ENCODE peak calls at places on chromosomes 7 and 10, in eight cellular contexts. One of them, this sample, is unnamed.

GRCh38 chr10:42992156-42992956 is 84.5 kb upstream of the RET start:
- DNase-seq in EL: no peak
- DNase-seq in NCI-H1930: no peak
- DNase-seq in NCI-H1105 treated with DMSO at 0.1 percent for 48 hours: no peak
- DNase-seq in activated T-helper 1 cell treated with anti-CD3 and anti-CD28 coated beads, Interleukin-2, amount 50 U/mL, for 16 hours: no peak
- DNase-seq in PC-3: no peak
- DNase-seq in C1 segment of cervical spinal cord: no peak
- DNase-seq in AG08395: no peak
- DNase-seq in this sample: no peak

GRCh38 chr10:70355234-70356021 is 27.0 kb downstream of the LRRC20 start:
- DNase-seq in EL: no peak
- DNase-seq in NCI-H1930: no peak
- DNase-seq in NCI-H1105 treated with DMSO at 0.1 percent for 48 hours: no peak
- DNase-seq in activated T-helper 1 cell treated with anti-CD3 and anti-CD28 coated beads, Interleukin-2, amount 50 U/mL, for 16 hours: no peak
- DNase-seq in PC-3: no peak
- DNase-seq in C1 segment of cervical spinal cord: no peak
- DNase-seq in AG08395: no peak
- DNase-seq in this sample: no peak

GRCh38 chr10:120806081-120806480 is 45.1 kb upstream of the WDR11 start:
- DNase-seq in EL: no peak
- DNase-seq in NCI-H1930: no peak
- DNase-seq in NCI-H1105 treated with DMSO at 0.1 percent for 48 hours: no peak
- DNase-seq in activated T-helper 1 cell treated with anti-CD3 and anti-CD28 coated beads, Interleukin-2, amount 50 U/mL, for 16 hours: no peak
- DNase-seq in PC-3: no peak
- DNase-seq in C1 segment of cervical spinal cord: no peak
- DNase-seq in AG08395: no peak
- DNase-seq in this sample: no peak

GRCh38 chr10:95742529-95742884 is 13.5 kb upstream of the ENTPD1 start:
- DNase-seq in EL: no peak
- DNase-seq in NCI-H1930: no peak
- DNase-seq in NCI-H1105 treated with DMSO at 0.1 percent for 48 hours: peak; percentile 61
- DNase-seq in activated T-helper 1 cell treated with anti-CD3 and anti-CD28 coated beads, Interleukin-2, amount 50 U/mL, for 16 hours: no peak
- DNase-seq in PC-3: peak; percentile 19
- DNase-seq in C1 segment of cervical spinal cord: no peak
- DNase-seq in AG08395: no peak
- DNase-seq in this sample: peak; percentile 46

GRCh38 chr10:122419890-122420623 is 34.4 kb upstream of the ARMS2 start:
- DNase-seq in EL: peak; percentile 66
- DNase-seq in NCI-H1930: no peak
- DNase-seq in NCI-H1105 treated with DMSO at 0.1 percent for 48 hours: no peak
- DNase-seq in activated T-helper 1 cell treated with anti-CD3 and anti-CD28 coated beads, Interleukin-2, amount 50 U/mL, for 16 hours: no peak
- DNase-seq in PC-3: no peak
- DNase-seq in C1 segment of cervical spinal cord: no peak
- DNase-seq in AG08395: peak; percentile 65
- DNase-seq in this sample: no peak

GRCh38 chr10:15460661-15461060 is 89.6 kb upstream of the FAM171A1 start:
- DNase-seq in EL: no peak
- DNase-seq in NCI-H1930: no peak
- DNase-seq in NCI-H1105 treated with DMSO at 0.1 percent for 48 hours: no peak
- DNase-seq in activated T-helper 1 cell treated with anti-CD3 and anti-CD28 coated beads, Interleukin-2, amount 50 U/mL, for 16 hours: no peak
- DNase-seq in PC-3: no peak
- DNase-seq in C1 segment of cervical spinal cord: no peak
- DNase-seq in AG08395: peak; percentile 24
- DNase-seq in this sample: no peak

GRCh38 chr10:124461642-124462347 is at the start of gene LHPP:
- DNase-seq in EL: peak; percentile 84
- DNase-seq in NCI-H1930: peak; percentile 69
- DNase-seq in NCI-H1105 treated with DMSO at 0.1 percent for 48 hours: peak; percentile 35
- DNase-seq in activated T-helper 1 cell treated with anti-CD3 and anti-CD28 coated beads, Interleukin-2, amount 50 U/mL, for 16 hours: peak; percentile 77
- DNase-seq in PC-3: peak; percentile 73
- DNase-seq in C1 segment of cervical spinal cord: peak; percentile 73
- DNase-seq in AG08395: peak; percentile 94
- DNase-seq in this sample: peak; percentile 85

GRCh38 chr7:108146070-108146842 is 16.1 kb upstream of the LAMB4 start:
- DNase-seq in EL: peak; percentile 76
- DNase-seq in NCI-H1930: peak; percentile 31
- DNase-seq in NCI-H1105 treated with DMSO at 0.1 percent for 48 hours: peak; percentile 46
- DNase-seq in activated T-helper 1 cell treated with anti-CD3 and anti-CD28 coated beads, Interleukin-2, amount 50 U/mL, for 16 hours: no peak
- DNase-seq in PC-3: peak; percentile 84
- DNase-seq in C1 segment of cervical spinal cord: no peak
- DNase-seq in AG08395: peak; percentile 69
- DNase-seq in this sample: peak; percentile 64

GRCh38 chr10:86335831-86336230 is 30.8 kb downstream of the GRID1 start:
- DNase-seq in EL: no peak
- DNase-seq in NCI-H1930: no peak
- DNase-seq in NCI-H1105 treated with DMSO at 0.1 percent for 48 hours: no peak
- DNase-seq in activated T-helper 1 cell treated with anti-CD3 and anti-CD28 coated beads, Interleukin-2, amount 50 U/mL, for 16 hours: no peak
- DNase-seq in PC-3: no peak
- DNase-seq in C1 segment of cervical spinal cord: no peak
- DNase-seq in AG08395: no peak
- DNase-seq in this sample: no peak

GRCh38 chr7:1758417-1758858 is 88.4 kb downstream of the ELFN1 start:
- DNase-seq in EL: peak; percentile 9
- DNase-seq in NCI-H1930: no peak
- DNase-seq in NCI-H1105 treated with DMSO at 0.1 percent for 48 hours: peak; percentile 13
- DNase-seq in activated T-helper 1 cell treated with anti-CD3 and anti-CD28 coated beads, Interleukin-2, amount 50 U/mL, for 16 hours: no peak
- DNase-seq in PC-3: peak; percentile 68
- DNase-seq in C1 segment of cervical spinal cord: no peak
- DNase-seq in AG08395: peak; percentile 48
- DNase-seq in this sample: peak; percentile 5

GRCh38 chr7:152177696-152178404 is 152.4 kb downstream of the GALNT11 start:
- DNase-seq in EL: no peak
- DNase-seq in NCI-H1930: no peak
- DNase-seq in NCI-H1105 treated with DMSO at 0.1 percent for 48 hours: no peak
- DNase-seq in activated T-helper 1 cell treated with anti-CD3 and anti-CD28 coated beads, Interleukin-2, amount 50 U/mL, for 16 hours: no peak
- DNase-seq in PC-3: no peak
- DNase-seq in C1 segment of cervical spinal cord: no peak
- DNase-seq in AG08395: no peak
- DNase-seq in this sample: no peak

GRCh38 chr10:118542789-118543188 is 52.7 kb downstream of the PRLHR start:
- DNase-seq in EL: no peak
- DNase-seq in NCI-H1930: no peak
- DNase-seq in NCI-H1105 treated with DMSO at 0.1 percent for 48 hours: no peak
- DNase-seq in activated T-helper 1 cell treated with anti-CD3 and anti-CD28 coated beads, Interleukin-2, amount 50 U/mL, for 16 hours: no peak
- DNase-seq in PC-3: no peak
- DNase-seq in C1 segment of cervical spinal cord: no peak
- DNase-seq in AG08395: no peak
- DNase-seq in this sample: no peak

GRCh38 chr7:142883571-142884284 is 1.8 kb downstream of the TRPV6 start:
- DNase-seq in EL: no peak
- DNase-seq in NCI-H1930: no peak
- DNase-seq in NCI-H1105 treated with DMSO at 0.1 percent for 48 hours: no peak
- DNase-seq in activated T-helper 1 cell treated with anti-CD3 and anti-CD28 coated beads, Interleukin-2, amount 50 U/mL, for 16 hours: no peak
- DNase-seq in PC-3: no peak
- DNase-seq in C1 segment of cervical spinal cord: no peak
- DNase-seq in AG08395: no peak
- DNase-seq in this sample: no peak

GRCh38 chr7:148014473-148014872 is 576.1 kb upstream of the C7orf33 start:
- DNase-seq in EL: no peak
- DNase-seq in NCI-H1930: no peak
- DNase-seq in NCI-H1105 treated with DMSO at 0.1 percent for 48 hours: peak; percentile 94
- DNase-seq in activated T-helper 1 cell treated with anti-CD3 and anti-CD28 coated beads, Interleukin-2, amount 50 U/mL, for 16 hours: no peak
- DNase-seq in PC-3: peak; percentile 78
- DNase-seq in C1 segment of cervical spinal cord: no peak
- DNase-seq in AG08395: no peak
- DNase-seq in this sample: no peak

GRCh38 chr7:47366960-47367359 is 215.0 kb downstream of the TNS3 start:
- DNase-seq in EL: no peak
- DNase-seq in NCI-H1930: no peak
- DNase-seq in NCI-H1105 treated with DMSO at 0.1 percent for 48 hours: no peak
- DNase-seq in activated T-helper 1 cell treated with anti-CD3 and anti-CD28 coated beads, Interleukin-2, amount 50 U/mL, for 16 hours: no peak
- DNase-seq in PC-3: no peak
- DNase-seq in C1 segment of cervical spinal cord: no peak
- DNase-seq in AG08395: no peak
- DNase-seq in this sample: no peak

GRCh38 chr10:35495521-35496238 is 109.5 kb upstream of the GJD4 start:
- DNase-seq in EL: peak; percentile 46
- DNase-seq in NCI-H1930: no peak
- DNase-seq in NCI-H1105 treated with DMSO at 0.1 percent for 48 hours: no peak
- DNase-seq in activated T-helper 1 cell treated with anti-CD3 and anti-CD28 coated beads, Interleukin-2, amount 50 U/mL, for 16 hours: no peak
- DNase-seq in PC-3: no peak
- DNase-seq in C1 segment of cervical spinal cord: no peak
- DNase-seq in AG08395: no peak
- DNase-seq in this sample: no peak

GRCh38 chr7:18109762-18110161 is 82.1 kb upstream of the PRPS1L1 start:
- DNase-seq in EL: peak; percentile 20
- DNase-seq in NCI-H1930: no peak
- DNase-seq in NCI-H1105 treated with DMSO at 0.1 percent for 48 hours: peak; percentile 58
- DNase-seq in activated T-helper 1 cell treated with anti-CD3 and anti-CD28 coated beads, Interleukin-2, amount 50 U/mL, for 16 hours: no peak
- DNase-seq in PC-3: peak; percentile 55
- DNase-seq in C1 segment of cervical spinal cord: no peak
- DNase-seq in AG08395: no peak
- DNase-seq in this sample: no peak

GRCh38 chr7:22952306-22953011 is 61.5 kb downstream of the HYCC1 start:
- DNase-seq in EL: no peak
- DNase-seq in NCI-H1930: no peak
- DNase-seq in NCI-H1105 treated with DMSO at 0.1 percent for 48 hours: no peak
- DNase-seq in activated T-helper 1 cell treated with anti-CD3 and anti-CD28 coated beads, Interleukin-2, amount 50 U/mL, for 16 hours: no peak
- DNase-seq in PC-3: no peak
- DNase-seq in C1 segment of cervical spinal cord: no peak
- DNase-seq in AG08395: no peak
- DNase-seq in this sample: no peak

GRCh38 chr7:149799397-149800168 is 26.2 kb upstream of the ZNF467 start:
- DNase-seq in EL: no peak
- DNase-seq in NCI-H1930: peak; percentile 53
- DNase-seq in NCI-H1105 treated with DMSO at 0.1 percent for 48 hours: peak; percentile 37
- DNase-seq in activated T-helper 1 cell treated with anti-CD3 and anti-CD28 coated beads, Interleukin-2, amount 50 U/mL, for 16 hours: peak; percentile 34
- DNase-seq in PC-3: peak; percentile 33
- DNase-seq in C1 segment of cervical spinal cord: no peak
- DNase-seq in AG08395: no peak
- DNase-seq in this sample: no peak